ENCODE peak calls at places on chromosomes 16 and 17, in seven cellular contexts. O is thoracic aorta; I is RWPE1; N is effector CD8-positive, alpha-beta T cell; S is NCI-H345; Q is fibroblast of the conjunctiva; J is esophagus squamous epithelium. L is an unnamed sample.

GRCh38 chr17:28712705-28713415 is 1.2 kb upstream of the PROCA1 start:
- DNase-seq in N (no peak), S (no peak), J (no peak), I (no peak), O (no peak), Q (no peak), L (no peak)

GRCh38 chr16:2148714-2149629 is 547 bp downstream of the RAB26 start:
- DNase-seq in Q (no peak), I (no peak), O (no peak), N (no peak), S (no peak), J (no peak), L (peak)

GRCh38 chr16:25747160-25747758 is 55.5 kb downstream of the HS3ST4 start:
- DNase-seq in Q (no peak), J (no peak), I (no peak), S (no peak), N (no peak), O (no peak), L (no peak)

GRCh38 chr16:23564964-23565363 is 7.4 kb downstream of the UBFD1 start:
- DNase-seq in S (no peak), N (no peak), O (no peak), I (no peak), Q (no peak), J (no peak), L (no peak)

GRCh38 chr16:11175850-11176341 is 80.1 kb downstream of the SOCS1 start:
- DNase-seq in Q (no peak), N (no peak), J (no peak), S (no peak), O (no peak), I (no peak), L (no peak)

GRCh38 chr16:4179020-4179419 is 62.8 kb upstream of the ADCY9 start:
- DNase-seq in I (peak), O (no peak), J (no peak), N (no peak), S (no peak), Q (peak), L (peak)

GRCh38 chr17:26773189-26774188 is 520.4 kb upstream of the WSB1 start:
- DNase-seq in Q (no peak), S (no peak), J (no peak), I (no peak), N (no peak), O (no peak), L (no peak)

GRCh38 chr17:44219126-44219635 is 294 bp downstream of the UBTF start:
- DNase-seq in Q (no peak), J (no peak), S (no peak), O (no peak), I (peak), N (peak), L (peak)

GRCh38 chr17:50920891-50921595 is 54.9 kb upstream of the TOB1 start:
- DNase-seq in O (no peak), I (no peak), J (no peak), Q (no peak), N (no peak), S (no peak), L (no peak)

GRCh38 chr16:57091200-57091989 is 988 bp upstream of the CPNE2 start:
- DNase-seq in Q (no peak), S (peak), N (no peak), J (no peak), O (peak), I (peak), L (peak)

GRCh38 chr16:67481561-67482259 is 753 bp upstream of the ATP6V0D1 start:
- DNase-seq in S (peak), N (peak), Q (no peak), I (no peak), O (no peak), J (no peak), L (no peak)

GRCh38 chr16:30356401-30357084 is 1.4 kb upstream of the CD2BP2 start:
- DNase-seq in I (no peak), N (no peak), O (no peak), S (peak), J (no peak), Q (no peak), L (no peak)

GRCh38 chr17:45431531-45432404 is 902 bp downstream of the ARHGAP27 start:
- DNase-seq in O (no peak), I (peak), J (no peak), S (peak), N (peak), Q (no peak), L (peak)

GRCh38 chr16:21301168-21301894 is 23.2 kb upstream of the CRYM start:
- DNase-seq in Q (peak), J (no peak), O (peak), I (peak), S (peak), N (no peak), L (peak)

GRCh38 chr17:72421128-72422092 is 300.6 kb downstream of the SOX9 start:
- DNase-seq in I (peak), S (no peak), J (no peak), O (no peak), N (no peak), Q (peak), L (peak)

GRCh38 chr17:44390250-44390649 is 801 bp upstream of the ITGA2B start:
- DNase-seq in Q (no peak), S (no peak), N (no peak), O (no peak), I (no peak), J (no peak), L (no peak)

GRCh38 chr16:85690469-85691064 is 1.8 kb upstream of the GINS2 start:
- DNase-seq in N (no peak), J (no peak), I (no peak), S (peak), Q (no peak), O (no peak), L (no peak)

GRCh38 chr16:3149630-3150345 is 15.0 kb downstream of the ZNF213 start:
- DNase-seq in S (peak), J (no peak), I (peak), Q (no peak), O (no peak), N (peak), L (no peak)

GRCh38 chr17:32206816-32207215 is 58.8 kb upstream of the RHBDL3 start:
- DNase-seq in Q (no peak), N (no peak), O (no peak), J (no peak), S (no peak), I (no peak), L (no peak)

GRCh38 chr17:81371910-81372760 is 23.1 kb upstream of the BAHCC1 start:
- DNase-seq in Q (no peak), I (no peak), N (no peak), J (no peak), S (no peak), O (no peak), L (no peak)

GRCh38 chr17:73029941-73030340 is 62.5 kb downstream of the SLC39A11 start:
- DNase-seq in O (no peak), Q (no peak), S (no peak), I (no peak), N (no peak), J (no peak), L (no peak)

GRCh38 chr17:29615048-29615385 is 7.7 kb downstream of the CORO6 start:
- DNase-seq in S (no peak), N (no peak), J (no peak), Q (no peak), O (no peak), I (no peak), L (no peak)

GRCh38 chr17:39667262-39668140 is 752 bp upstream of the PNMT start:
- DNase-seq in S (no peak), I (no peak), Q (no peak), N (no peak), J (no peak), O (no peak), L (no peak)

GRCh38 chr17:34318474-34318873 is 761 bp upstream of the CCL8 start:
- DNase-seq in Q (no peak), O (no peak), N (no peak), I (no peak), S (no peak), J (no peak), L (no peak)

GRCh38 chr17:80105762-80106161 is 4.4 kb downstream of the GAA start:
- DNase-seq in J (no peak), N (no peak), I (no peak), O (no peak), S (peak), Q (no peak), L (no peak)

GRCh38 chr16:17367034-17367433 is 103.7 kb downstream of the XYLT1 start:
- DNase-seq in I (no peak), S (no peak), Q (no peak), O (no peak), N (no peak), J (no peak), L (no peak)

GRCh38 chr17:1498869-1499268 is 6.4 kb upstream of the MYO1C start:
- DNase-seq in S (no peak), N (no peak), J (no peak), O (no peak), Q (no peak), I (no peak), L (peak)

GRCh38 chr17:61496174-61496956 is 44.1 kb downstream of the TBX4 start:
- DNase-seq in J (no peak), S (no peak), Q (no peak), O (no peak), I (no peak), N (no peak), L (no peak)

GRCh38 chr16:48383877-48384304 is 1.3 kb downstream of the SIAH1 start:
- DNase-seq in Q (no peak), I (peak), S (no peak), O (no peak), N (no peak), J (no peak), L (peak)

GRCh38 chr17:2178798-2179505 is 124.0 kb downstream of the HIC1 start:
- DNase-seq in I (no peak), O (no peak), S (no peak), Q (no peak), J (no peak), N (no peak), L (no peak)

GRCh38 chr17:61129876-61130275 is 269.8 kb upstream of the TBX2 start:
- DNase-seq in I (no peak), N (no peak), Q (no peak), J (no peak), S (no peak), O (no peak), L (no peak)

GRCh38 chr17:41486809-41487530 is 2.7 kb downstream of the KRT36 start:
- DNase-seq in S (no peak), Q (no peak), N (no peak), I (no peak), J (no peak), O (no peak), L (no peak)

GRCh38 chr17:72788950-72789585 is 303.4 kb downstream of the SLC39A11 start:
- DNase-seq in Q (no peak), O (no peak), S (peak), J (no peak), N (no peak), I (no peak), L (no peak)

GRCh38 chr17:74637265-74637664 is 13.7 kb upstream of the CD300E start:
- DNase-seq in O (no peak), Q (no peak), I (no peak), J (no peak), N (no peak), S (no peak), L (no peak)

GRCh38 chr17:73017653-73018052 is 74.8 kb downstream of the SLC39A11 start:
- DNase-seq in N (no peak), I (no peak), Q (no peak), J (no peak), S (no peak), O (no peak), L (no peak)

GRCh38 chr16:31453255-31454204 is 5.8 kb upstream of the ARMC5 start:
- DNase-seq in J (no peak), S (no peak), O (no peak), Q (peak), I (peak), N (no peak), L (peak)

GRCh38 chr17:77253611-77254051 is 112.9 kb downstream of the SEC14L1 start:
- DNase-seq in I (no peak), S (no peak), Q (no peak), N (no peak), O (no peak), J (no peak), L (no peak)

GRCh38 chr16:71254832-71255560 is 24.5 kb upstream of the HYDIN start:
- DNase-seq in Q (no peak), J (no peak), O (no peak), I (no peak), N (no peak), S (no peak), L (no peak)

GRCh38 chr16:76278976-76279375 is 1.8 kb downstream of the CNTNAP4 start:
- DNase-seq in O (no peak), I (peak), S (no peak), Q (peak), J (no peak), N (no peak), L (peak)